ENCODE peak calls at places on chromosomes 5 and 9, in seven cellular contexts. X, A, S, B, T, Y and D are unnamed samples.

GRCh38 chr9:78821126-78821822 is 524.3 kb downstream of the PSAT1 start:
- DNase-seq in A (no peak), B (no peak), X (peak; percentile 23), S (no peak), Y (no peak), T (no peak), D (peak; percentile 30)

GRCh38 chr5:124961517-124961916 is 215.1 kb upstream of the ZNF608 start:
- DNase-seq in X (no peak), A (no peak), T (no peak), B (no peak), Y (no peak), S (no peak), D (no peak)

GRCh38 chr5:88144219-88145040 is 124.2 kb downstream of the TMEM161B start:
- DNase-seq in S (no peak), T (no peak), B (no peak), Y (no peak), X (no peak), A (no peak), D (peak; percentile 12)

GRCh38 chr9:13443380-13444271 is 164.1 kb upstream of the MPDZ start:
- DNase-seq in B (no peak), S (peak; percentile 15), A (no peak), Y (no peak), X (no peak), T (no peak), D (no peak)

GRCh38 chr5:179211631-179212030 is 133.6 kb downstream of the ADAMTS2 start:
- DNase-seq in X (no peak), S (no peak), T (no peak), Y (no peak), A (no peak), B (no peak), D (no peak)

GRCh38 chr9:93967020-93967803 is 12.1 kb upstream of the BARX1 start:
- DNase-seq in Y (no peak), B (no peak), S (no peak), A (no peak), X (no peak), T (no peak), D (no peak)

GRCh38 chr5:10708189-10708944 is 52.7 kb downstream of the DAP start:
- DNase-seq in X (no peak), B (no peak), S (no peak), Y (no peak), A (no peak), T (no peak), D (no peak)

GRCh38 chr5:158979749-158980521 is 119.8 kb downstream of the EBF1 start:
- DNase-seq in T (no peak), S (peak; percentile 52), Y (no peak), B (no peak), A (no peak), X (peak; percentile 74), D (peak; percentile 63)

GRCh38 chr5:92106808-92107207 is 723.7 kb upstream of the ARRDC3 start:
- DNase-seq in X (no peak), Y (no peak), B (no peak), S (no peak), A (no peak), T (no peak), D (no peak)

GRCh38 chr5:10301842-10302610 is 5.7 kb downstream of the CMBL start:
- DNase-seq in X (peak; percentile 42), Y (no peak), S (peak; percentile 86), T (peak; percentile 93), B (no peak), A (no peak), D (no peak)

GRCh38 chr5:122882836-122883235 is 37.4 kb downstream of the SNX24 start:
- DNase-seq in X (peak; percentile 48), S (no peak), T (no peak), Y (no peak), B (no peak), A (no peak), D (peak; percentile 47)

GRCh38 chr9:131366745-131367401 is 27.0 kb upstream of the PRRC2B start:
- DNase-seq in B (no peak), S (peak; percentile 26), Y (no peak), A (no peak), T (no peak), X (peak; percentile 85), D (peak; percentile 81)

GRCh38 chr5:96548941-96549340 is 113.2 kb upstream of the CAST start:
- DNase-seq in A (no peak), T (no peak), B (no peak), Y (no peak), S (no peak), X (peak; percentile 72), D (peak; percentile 52)

GRCh38 chr5:93299596-93300308 is 281.3 kb downstream of the NR2F1-AS1 start:
- DNase-seq in B (no peak), Y (no peak), S (no peak), T (no peak), A (no peak), X (no peak), D (no peak)

GRCh38 chr9:2808105-2808504 is 35.8 kb downstream of the PUM3 start:
- DNase-seq in T (no peak), B (no peak), S (no peak), Y (no peak), X (no peak), A (no peak), D (no peak)
- H3K4me3 ChIP-seq in T (no peak overlapping the region), B (no peak overlapping the region), S (no peak overlapping the region), Y (no peak overlapping the region), X (no peak overlapping the region), A (no peak overlapping the region), D (no peak overlapping the region)

DNA sequence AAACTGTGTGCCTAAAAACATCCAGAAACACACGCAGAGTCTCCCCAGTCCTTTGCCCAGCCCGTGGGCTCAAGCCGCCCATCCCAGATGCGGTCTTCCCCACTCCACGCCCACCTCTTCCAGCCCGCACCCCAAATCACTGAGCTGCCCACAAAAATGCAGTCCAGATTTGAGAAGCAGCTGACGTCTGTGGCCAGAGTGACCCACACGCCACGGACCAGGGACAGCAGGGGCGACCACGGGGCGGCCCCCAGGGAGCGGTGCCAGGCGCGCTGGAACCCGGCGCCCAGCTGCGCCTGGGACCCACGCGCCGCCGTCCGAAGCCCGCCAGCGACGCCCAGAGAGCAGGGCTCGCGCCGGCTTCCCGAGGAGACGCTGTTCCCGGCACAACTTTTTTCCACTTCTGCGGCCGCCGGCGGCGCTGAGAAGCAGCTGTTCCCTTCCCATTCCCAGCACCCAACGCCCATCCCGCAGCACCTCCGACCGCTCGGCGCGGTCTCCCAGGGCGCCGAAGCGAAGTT is 674 bp downstream of the LHFPL2 start:
- DNase-seq in Y (no peak), A (no peak), X (peak; percentile 68), S (peak; percentile 73), B (no peak), T (peak; percentile 83), D (peak; percentile 66)
- H3K4me3 ChIP-seq in Y (peak overlapping the region; percentile 46), A (peak overlapping the region; percentile 29), X (peak overlapping the region; percentile 81), S (peak overlapping the region; percentile 87), B (peak overlapping the region; percentile 88), T (peak overlapping the region; percentile 74), D (peak overlapping the region; percentile 92)

DNA sequence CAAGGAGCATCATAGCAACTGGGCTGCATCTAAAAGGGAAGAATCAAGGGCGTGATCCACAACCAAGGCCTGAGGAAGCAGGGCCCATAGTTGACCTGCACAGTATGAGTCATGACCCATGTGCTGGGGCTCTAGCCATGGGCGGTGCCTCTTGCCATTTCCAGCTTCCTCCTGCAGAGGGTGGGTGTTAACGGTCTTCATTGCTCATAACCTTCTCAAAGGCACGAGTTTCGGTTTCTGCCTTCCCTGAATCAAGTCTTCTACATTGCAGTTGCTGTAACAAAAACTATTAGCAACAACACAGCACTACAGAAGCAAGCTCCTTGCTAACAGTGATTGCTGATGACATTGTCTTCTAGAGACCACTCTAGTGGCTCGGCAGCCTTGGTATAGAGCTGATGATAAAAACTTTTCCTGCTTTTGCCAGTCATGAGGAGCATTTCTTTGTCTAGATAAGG is 66.9 kb downstream of the CTSL start:
- DNase-seq in S (peak; percentile 62), A (no peak), Y (no peak), X (peak; percentile 93), T (peak; percentile 81), B (no peak), D (peak; percentile 92)
- H3K4me3 ChIP-seq in S (no peak overlapping the region), A (no peak overlapping the region), Y (no peak overlapping the region), X (no peak overlapping the region), T (no peak overlapping the region), B (no peak overlapping the region), D (no peak overlapping the region)

GRCh38 chr5:139383275-139383992 is at the start of gene SLC23A1:
- DNase-seq in B (no peak), T (peak; percentile 58), X (peak; percentile 22), Y (no peak), S (no peak), A (no peak), D (no peak)

GRCh38 chr5:139382781-139383180 is 316 bp downstream of the SLC23A1 start:
- DNase-seq in T (peak; percentile 53), Y (no peak), S (no peak), X (no peak), B (no peak), A (no peak), D (no peak)

GRCh38 chr5:139382371-139382770 is 726 bp downstream of the SLC23A1 start:
- DNase-seq in B (no peak), Y (no peak), T (no peak), A (no peak), X (no peak), S (no peak), D (no peak)

GRCh38 chr5:139379626-139380449 is 3.3 kb downstream of the SLC23A1 start:
- DNase-seq in B (no peak), X (no peak), Y (no peak), A (no peak), T (no peak), S (no peak), D (no peak)

GRCh38 chr5:139381837-139382361 is 1.2 kb downstream of the SLC23A1 start:
- DNase-seq in S (no peak), A (no peak), Y (no peak), X (no peak), T (peak; percentile 58), B (no peak), D (no peak)
- H3K4me3 ChIP-seq in S (no peak overlapping the region), A (no peak overlapping the region), Y (no peak overlapping the region), X (no peak overlapping the region), T (no peak overlapping the region), B (no peak overlapping the region), D (no peak overlapping the region)

DNA sequence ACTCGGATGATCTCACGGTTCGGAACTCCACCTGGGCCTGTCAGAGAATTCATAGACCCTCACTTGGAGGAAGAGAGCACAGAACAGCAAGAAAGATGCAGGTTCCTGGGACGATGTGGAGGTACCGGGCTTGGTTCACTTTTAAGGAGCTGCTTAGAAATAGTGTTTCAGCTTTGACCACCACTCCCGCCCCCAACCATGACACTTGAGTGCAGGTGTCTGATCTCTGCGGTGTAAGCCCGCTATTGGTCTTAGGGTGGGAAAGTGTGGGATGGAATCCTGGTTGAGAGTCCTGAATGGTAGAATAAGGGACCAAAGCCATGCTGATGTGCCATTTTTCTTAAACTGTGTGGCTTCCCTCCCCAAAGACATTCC is 97.2 kb upstream of the LMX1B start:
- DNase-seq in Y (no peak), X (no peak), A (no peak), B (no peak), T (no peak), S (no peak), D (no peak)
- H3K4me3 ChIP-seq in Y (peak overlapping the region; percentile 57), X (peak overlapping the region; percentile 49), A (peak overlapping the region; percentile 46), B (peak overlapping the region; percentile 65), T (peak overlapping the region; percentile 46), S (peak overlapping the region; percentile 57), D (no peak overlapping the region)

DNA sequence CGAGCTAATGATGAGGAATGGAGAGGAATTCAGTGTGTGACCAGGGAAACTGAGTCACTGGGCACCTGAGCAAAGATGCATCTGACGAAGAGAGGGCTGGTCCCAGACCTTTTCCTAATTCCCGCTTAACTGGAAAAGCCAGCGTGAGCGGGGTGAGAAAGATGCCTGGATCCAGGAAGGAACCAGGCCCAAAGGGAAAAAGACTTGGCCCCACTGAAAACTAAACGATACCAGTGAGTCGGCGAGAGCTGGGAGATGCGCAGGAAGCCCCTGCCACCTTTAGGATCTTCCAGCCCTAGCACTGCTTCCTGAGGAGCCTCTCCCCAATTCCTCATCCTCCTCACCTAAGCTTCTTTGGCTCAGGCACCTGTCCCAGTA is 499 bp upstream of the FCHSD1 start:
- DNase-seq in S (no peak), A (no peak), B (no peak), X (no peak), Y (no peak), T (no peak), D (no peak)
- H3K4me3 ChIP-seq in S (peak overlapping the region; percentile 72), A (peak overlapping the region; percentile 62), B (no peak overlapping the region), X (peak overlapping the region; percentile 75), Y (peak overlapping the region; percentile 68), T (peak overlapping the region; percentile 68), D (peak overlapping the region; percentile 47)